ENCODE peak calls at places on chromosomes 12 and 14, in eight cellular contexts. One of them, this sample, is unnamed.

GRCh38 chr14:94143239-94143638 is 13.8 kb upstream of the IFI27L2 start:
- DNase-seq in GM10248: no peak
- DNase-seq in endothelial cell: peak
- DNase-seq in kidney epithelial cell: no peak
- DNase-seq in foreskin fibroblast: peak
- DNase-seq in B cell: no peak
- DNase-seq in GM13976: no peak
- DNase-seq in heart right ventricle: no peak
- DNase-seq in this sample: peak

GRCh38 chr14:38124496-38124895 is 83.2 kb upstream of the SSTR1 start:
- DNase-seq in GM10248: no peak
- DNase-seq in endothelial cell: no peak
- DNase-seq in kidney epithelial cell: no peak
- DNase-seq in foreskin fibroblast: no peak
- DNase-seq in B cell: no peak
- DNase-seq in GM13976: no peak
- DNase-seq in heart right ventricle: no peak
- DNase-seq in this sample: no peak

GRCh38 chr14:45254771-45255170 is 1.8 kb upstream of the MIS18BP1 start:
- DNase-seq in GM10248: no peak
- DNase-seq in endothelial cell: no peak
- DNase-seq in kidney epithelial cell: no peak
- DNase-seq in foreskin fibroblast: no peak
- DNase-seq in B cell: no peak
- DNase-seq in GM13976: no peak
- DNase-seq in heart right ventricle: no peak
- DNase-seq in this sample: no peak

GRCh38 chr14:24952851-24953666 is 96.9 kb downstream of the STXBP6 start:
- DNase-seq in GM10248: no peak
- DNase-seq in endothelial cell: peak
- DNase-seq in kidney epithelial cell: no peak
- DNase-seq in foreskin fibroblast: peak
- DNase-seq in B cell: no peak
- DNase-seq in GM13976: no peak
- DNase-seq in heart right ventricle: no peak
- DNase-seq in this sample: peak

GRCh38 chr14:33393155-33393894 is 454.6 kb downstream of the NPAS3 start:
- DNase-seq in GM10248: no peak
- DNase-seq in endothelial cell: no peak
- DNase-seq in kidney epithelial cell: no peak
- DNase-seq in foreskin fibroblast: no peak
- DNase-seq in B cell: no peak
- DNase-seq in GM13976: no peak
- DNase-seq in heart right ventricle: no peak
- DNase-seq in this sample: no peak

GRCh38 chr14:68585690-68586089 is 207.2 kb downstream of the ZFP36L1 start:
- DNase-seq in GM10248: no peak
- DNase-seq in endothelial cell: no peak
- DNase-seq in kidney epithelial cell: no peak
- DNase-seq in foreskin fibroblast: peak
- DNase-seq in B cell: no peak
- DNase-seq in GM13976: no peak
- DNase-seq in heart right ventricle: no peak
- DNase-seq in this sample: no peak

GRCh38 chr14:56170028-56170427 is 51.8 kb downstream of the PELI2 start:
- DNase-seq in GM10248: no peak
- DNase-seq in endothelial cell: no peak
- DNase-seq in kidney epithelial cell: no peak
- DNase-seq in foreskin fibroblast: peak
- DNase-seq in B cell: no peak
- DNase-seq in GM13976: no peak
- DNase-seq in heart right ventricle: no peak
- DNase-seq in this sample: no peak

GRCh38 chr12:68951652-68952051 is 18.7 kb upstream of the CPM start:
- DNase-seq in GM10248: no peak
- DNase-seq in endothelial cell: peak
- DNase-seq in kidney epithelial cell: no peak
- DNase-seq in foreskin fibroblast: peak
- DNase-seq in B cell: no peak
- DNase-seq in GM13976: no peak
- DNase-seq in heart right ventricle: no peak
- DNase-seq in this sample: no peak

GRCh38 chr12:114958538-114958937 is 274.6 kb upstream of the TBX3 start:
- DNase-seq in GM10248: no peak
- DNase-seq in endothelial cell: no peak
- DNase-seq in kidney epithelial cell: no peak
- DNase-seq in foreskin fibroblast: no peak
- DNase-seq in B cell: no peak
- DNase-seq in GM13976: no peak
- DNase-seq in heart right ventricle: no peak
- DNase-seq in this sample: no peak

GRCh38 chr14:104561124-104561531 is 18.4 kb upstream of the C14orf180 start:
- DNase-seq in GM10248: no peak
- DNase-seq in endothelial cell: no peak
- DNase-seq in kidney epithelial cell: no peak
- DNase-seq in foreskin fibroblast: no peak
- DNase-seq in B cell: no peak
- DNase-seq in GM13976: no peak
- DNase-seq in heart right ventricle: no peak
- DNase-seq in this sample: no peak

GRCh38 chr12:91319071-91319760 is 136.6 kb upstream of the DCN start:
- DNase-seq in GM10248: no peak
- DNase-seq in endothelial cell: no peak
- DNase-seq in kidney epithelial cell: no peak
- DNase-seq in foreskin fibroblast: no peak
- DNase-seq in B cell: no peak
- DNase-seq in GM13976: no peak
- DNase-seq in heart right ventricle: no peak
- DNase-seq in this sample: no peak

GRCh38 chr12:74441872-74442271 is 95.8 kb upstream of the ATXN7L3B start:
- DNase-seq in GM10248: no peak
- DNase-seq in endothelial cell: no peak
- DNase-seq in kidney epithelial cell: no peak
- DNase-seq in foreskin fibroblast: no peak
- DNase-seq in B cell: no peak
- DNase-seq in GM13976: no peak
- DNase-seq in heart right ventricle: no peak
- DNase-seq in this sample: no peak

GRCh38 chr14:56816575-56817391 is 6.5 kb upstream of the OTX2 start:
- DNase-seq in GM10248: no peak
- DNase-seq in endothelial cell: peak
- DNase-seq in kidney epithelial cell: no peak
- DNase-seq in foreskin fibroblast: no peak
- DNase-seq in B cell: no peak
- DNase-seq in GM13976: no peak
- DNase-seq in heart right ventricle: no peak
- DNase-seq in this sample: no peak

GRCh38 chr12:16030729-16031128 is 119.6 kb downstream of the DERA start:
- DNase-seq in GM10248: no peak
- DNase-seq in endothelial cell: no peak
- DNase-seq in kidney epithelial cell: peak
- DNase-seq in foreskin fibroblast: no peak
- DNase-seq in B cell: no peak
- DNase-seq in GM13976: no peak
- DNase-seq in heart right ventricle: no peak
- DNase-seq in this sample: no peak

GRCh38 chr14:37270629-37271028 is 72.9 kb downstream of the MIPOL1 start:
- DNase-seq in GM10248: no peak
- DNase-seq in endothelial cell: no peak
- DNase-seq in kidney epithelial cell: no peak
- DNase-seq in foreskin fibroblast: no peak
- DNase-seq in B cell: no peak
- DNase-seq in GM13976: no peak
- DNase-seq in heart right ventricle: no peak
- DNase-seq in this sample: no peak

GRCh38 chr14:23544511-23545447 is 6.8 kb downstream of the ZFHX2 start:
- DNase-seq in GM10248: no peak
- DNase-seq in endothelial cell: no peak
- DNase-seq in kidney epithelial cell: no peak
- DNase-seq in foreskin fibroblast: peak
- DNase-seq in B cell: no peak
- DNase-seq in GM13976: no peak
- DNase-seq in heart right ventricle: peak
- DNase-seq in this sample: no peak

GRCh38 chr14:99259327-99259726 is 12.7 kb downstream of the BCL11B start:
- DNase-seq in GM10248: no peak
- DNase-seq in endothelial cell: no peak
- DNase-seq in kidney epithelial cell: no peak
- DNase-seq in foreskin fibroblast: no peak
- DNase-seq in B cell: no peak
- DNase-seq in GM13976: no peak
- DNase-seq in heart right ventricle: no peak
- DNase-seq in this sample: no peak

GRCh38 chr14:23579739-23580138 is 1.1 kb upstream of the JPH4 start:
- DNase-seq in GM10248: no peak
- DNase-seq in endothelial cell: no peak
- DNase-seq in kidney epithelial cell: no peak
- DNase-seq in foreskin fibroblast: no peak
- DNase-seq in B cell: no peak
- DNase-seq in GM13976: no peak
- DNase-seq in heart right ventricle: no peak
- DNase-seq in this sample: no peak

GRCh38 chr12:56633465-56634241 is 3.5 kb upstream of the BAZ2A start:
- DNase-seq in GM10248: no peak
- DNase-seq in endothelial cell: no peak
- DNase-seq in kidney epithelial cell: no peak
- DNase-seq in foreskin fibroblast: no peak
- DNase-seq in B cell: no peak
- DNase-seq in GM13976: no peak
- DNase-seq in heart right ventricle: no peak
- DNase-seq in this sample: no peak

GRCh38 chr14:52366796-52367315 is 52.7 kb downstream of the PTGER2 start:
- DNase-seq in GM10248: no peak
- DNase-seq in endothelial cell: no peak
- DNase-seq in kidney epithelial cell: no peak
- DNase-seq in foreskin fibroblast: no peak
- DNase-seq in B cell: no peak
- DNase-seq in GM13976: no peak
- DNase-seq in heart right ventricle: no peak
- DNase-seq in this sample: no peak
- TF ChIP-seq CTCF in GM10248: no peak
- TF ChIP-seq CTCF in endothelial cell: no peak
- TF ChIP-seq CTCF in kidney epithelial cell: no peak
- TF ChIP-seq CTCF in foreskin fibroblast: no peak
- TF ChIP-seq CTCF in B cell: no peak
- TF ChIP-seq CTCF in GM13976: no peak
- TF ChIP-seq CTCF in heart right ventricle: no peak
- TF ChIP-seq CTCF in this sample: no peak

GRCh38 chr12:117470804-117471203 is 109.4 kb upstream of the NOS1 start:
- DNase-seq in GM10248: no peak
- DNase-seq in endothelial cell: no peak
- DNase-seq in kidney epithelial cell: no peak
- DNase-seq in foreskin fibroblast: no peak
- DNase-seq in B cell: no peak
- DNase-seq in GM13976: no peak
- DNase-seq in heart right ventricle: no peak
- DNase-seq in this sample: no peak
- TF ChIP-seq CTCF in GM10248: no peak
- TF ChIP-seq CTCF in endothelial cell: peak
- TF ChIP-seq CTCF in kidney epithelial cell: peak
- TF ChIP-seq CTCF in foreskin fibroblast: no peak
- TF ChIP-seq CTCF in B cell: peak
- TF ChIP-seq CTCF in GM13976: no peak
- TF ChIP-seq CTCF in heart right ventricle: no peak
- TF ChIP-seq CTCF in this sample: peak

DNA sequence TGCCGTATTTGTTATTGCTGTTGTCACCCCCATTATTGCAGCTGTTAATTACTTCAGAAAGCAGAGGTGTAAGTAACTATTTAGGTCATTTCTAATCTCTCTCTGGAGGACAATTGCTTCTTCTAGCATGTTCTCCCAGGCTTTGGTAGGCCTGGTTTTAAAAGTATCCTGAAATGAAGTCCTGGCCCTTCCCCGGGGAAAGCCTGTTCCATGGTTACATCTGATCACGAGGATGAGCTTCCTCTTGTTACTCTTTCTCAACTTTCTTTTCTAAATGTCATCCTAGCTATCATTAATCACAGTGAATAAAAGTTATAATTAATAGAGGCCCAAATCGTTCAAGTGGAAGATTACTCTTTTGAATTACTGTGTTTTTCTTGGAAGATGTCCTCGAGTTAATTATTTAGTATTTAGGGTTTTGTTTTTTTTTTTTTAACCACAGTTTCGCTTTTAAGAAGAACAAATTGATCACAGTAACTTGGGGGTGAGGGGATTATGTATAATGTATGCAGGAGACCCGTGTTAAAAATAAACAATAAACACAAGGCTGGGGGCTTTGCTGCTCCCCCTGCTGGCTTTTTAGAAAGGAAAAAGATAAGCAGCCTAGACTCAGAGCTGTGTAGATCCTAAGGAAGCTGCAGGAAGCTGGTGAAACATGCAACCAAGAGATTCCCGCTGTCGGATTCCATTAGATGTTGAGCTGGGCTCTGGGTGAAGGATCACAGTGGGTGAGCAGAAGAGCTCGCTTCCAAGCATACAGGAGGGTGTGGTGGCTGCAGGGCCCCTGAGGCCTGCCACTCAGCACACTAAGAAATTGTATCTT is 420.1 kb downstream of the FUT8 start:
- DNase-seq in GM10248: no peak
- DNase-seq in endothelial cell: peak
- DNase-seq in kidney epithelial cell: no peak
- DNase-seq in foreskin fibroblast: peak
- DNase-seq in B cell: no peak
- DNase-seq in GM13976: no peak
- DNase-seq in heart right ventricle: no peak
- DNase-seq in this sample: no peak
- TF ChIP-seq CTCF in GM10248: no peak
- TF ChIP-seq CTCF in endothelial cell: peak
- TF ChIP-seq CTCF in kidney epithelial cell: peak
- TF ChIP-seq CTCF in foreskin fibroblast: peak
- TF ChIP-seq CTCF in B cell: no peak
- TF ChIP-seq CTCF in GM13976: no peak
- TF ChIP-seq CTCF in heart right ventricle: peak
- TF ChIP-seq CTCF in this sample: no peak

GRCh38 chr12:108854055-108854452 is 3.3 kb downstream of the SSH1 start:
- DNase-seq in GM10248: no peak
- DNase-seq in endothelial cell: no peak
- DNase-seq in kidney epithelial cell: no peak
- DNase-seq in foreskin fibroblast: peak
- DNase-seq in B cell: no peak
- DNase-seq in GM13976: no peak
- DNase-seq in heart right ventricle: peak
- DNase-seq in this sample: peak
- TF ChIP-seq CTCF in GM10248: peak
- TF ChIP-seq CTCF in endothelial cell: no peak
- TF ChIP-seq CTCF in kidney epithelial cell: peak
- TF ChIP-seq CTCF in foreskin fibroblast: peak
- TF ChIP-seq CTCF in B cell: no peak
- TF ChIP-seq CTCF in GM13976: peak
- TF ChIP-seq CTCF in heart right ventricle: peak
- TF ChIP-seq CTCF in this sample: peak

This sample was measured in Calu3.